ENCODE peak calls at places on chromosomes 2 and 18, in six cellular contexts. S is HFFc6, T is T-helper 1 cell, V is AG08395, H is neural progenitor cell, Q is choroid plexus epithelial cell. L is an unnamed sample.

GRCh38 chr18:34729264-34729663 is 19.2 kb downstream of the DTNA start:
- DNase-seq in S (peak), T (no peak), V (peak), H (peak), Q (peak), L (peak)

GRCh38 chr2:78913284-78913683 is 112.2 kb upstream of the REG3G start:
- DNase-seq in S (no peak), T (no peak), V (no peak), H (no peak), Q (no peak), L (no peak)

GRCh38 chr2:199940373-199940772 is 14.9 kb downstream of the TYW5 start:
- DNase-seq in S (peak), T (no peak), V (peak), H (peak), Q (peak), L (no peak)

GRCh38 chr18:76212958-76213357 is 282.1 kb downstream of the ZNF516 start:
- DNase-seq in S (no peak), T (no peak), V (no peak), H (peak), Q (no peak), L (peak)

GRCh38 chr2:222864296-222864695 is 3.5 kb downstream of the ACSL3 start:
- DNase-seq in S (peak), T (no peak), V (peak), H (peak), Q (peak), L (peak)

GRCh38 chr2:172404824-172405223 is 22.6 kb upstream of the ITGA6 start:
- DNase-seq in S (peak), T (no peak), V (peak), H (no peak), Q (peak), L (peak)

GRCh38 chr2:25572638-25573037 is 100.7 kb downstream of the DTNB start:
- DNase-seq in S (no peak), T (no peak), V (peak), H (no peak), Q (no peak), L (no peak)

GRCh38 chr2:160142472-160142871 is 57.6 kb downstream of the ITGB6 start:
- DNase-seq in S (no peak), T (no peak), V (no peak), H (no peak), Q (no peak), L (no peak)

GRCh38 chr18:8001711-8002110 is 434.6 kb downstream of the PTPRM start:
- DNase-seq in S (no peak), T (no peak), V (no peak), H (no peak), Q (no peak), L (no peak)

GRCh38 chr2:84911135-84911678 is 5.8 kb downstream of the TMSB10 start:
- DNase-seq in S (no peak), T (no peak), V (no peak), H (no peak), Q (no peak), L (no peak)

GRCh38 chr18:49019446-49020045 is 68.8 kb upstream of the SMAD7 start:
- DNase-seq in S (no peak), T (no peak), V (no peak), H (no peak), Q (no peak), L (no peak)

GRCh38 chr2:28322887-28323483 is 69.7 kb upstream of the FOSL2 start:
- DNase-seq in S (no peak), T (no peak), V (no peak), H (no peak), Q (peak), L (no peak)

GRCh38 chr2:73290049-73290839 is 3.1 kb downstream of the EGR4 start:
- DNase-seq in S (peak), T (no peak), V (no peak), H (peak), Q (peak), L (peak)

GRCh38 chr2:6079405-6079804 is 387.2 kb downstream of the SOX11 start:
- DNase-seq in S (no peak), T (no peak), V (no peak), H (no peak), Q (no peak), L (no peak)

GRCh38 chr2:172442072-172442895 is 14.9 kb downstream of the ITGA6 start:
- DNase-seq in S (peak), T (no peak), V (peak), H (peak), Q (peak), L (peak)

GRCh38 chr2:164388511-164388910 is 232.8 kb downstream of the GRB14 start:
- DNase-seq in S (peak), T (no peak), V (peak), H (peak), Q (peak), L (peak)

GRCh38 chr18:9792565-9793226 is 84.6 kb downstream of the RAB31 start:
- DNase-seq in S (no peak), T (no peak), V (no peak), H (peak), Q (no peak), L (no peak)

GRCh38 chr2:121197369-121198091 is 87.5 kb downstream of the TFCP2L1 start:
- DNase-seq in S (peak), T (no peak), V (peak), H (no peak), Q (peak), L (no peak)

GRCh38 chr2:186098821-186099220 is 360.2 kb downstream of the FSIP2 start:
- DNase-seq in S (no peak), T (no peak), V (no peak), H (no peak), Q (peak), L (no peak)

GRCh38 chr2:181440336-181440735 is 16.9 kb upstream of the ITGA4 start:
- DNase-seq in S (no peak), T (no peak), V (no peak), H (no peak), Q (no peak), L (no peak)

GRCh38 chr2:152284398-152284797 is 50.6 kb upstream of the FMNL2 start:
- DNase-seq in S (no peak), T (no peak), V (no peak), H (peak), Q (no peak), L (no peak)

GRCh38 chr2:70104231-70105111 is 17.2 kb downstream of the PCBP1 start:
- DNase-seq in S (peak), T (no peak), V (peak), H (no peak), Q (peak), L (peak)

L was measured in left kidney.